ENCODE peak calls at places on chromosomes 3 and 15, in four cellular contexts. Q is HepG2, D is H1, S is GM12878. K is an unnamed sample.

GRCh38 chr3:16807441-16807840 is 77.3 kb upstream of the PLCL2 start:
- DNase-seq in S (no peak), Q (no peak), D (no peak), K (no peak)

GRCh38 chr3:111732248-111732879 is 126.7 kb upstream of the PHLDB2 start:
- DNase-seq in D (no peak), Q (peak), S (no peak), K (no peak)

GRCh38 chr3:132789959-132790358 is 67.8 kb upstream of the NPHP3 start:
- DNase-seq in S (no peak), D (no peak), Q (no peak), K (no peak)

GRCh38 chr15:48976444-48977088 is 12.8 kb upstream of the SHC4 start:
- DNase-seq in S (no peak), D (no peak), Q (peak), K (no peak)

GRCh38 chr3:157335677-157336076 is 101.0 kb upstream of the PTX3 start:
- DNase-seq in Q (no peak), D (peak), S (no peak), K (no peak)

GRCh38 chr3:128422762-128423524 is 43.7 kb downstream of the DNAJB8 start:
- DNase-seq in Q (no peak), S (no peak), D (no peak), K (no peak)

GRCh38 chr15:36808401-36809160 is 229.2 kb downstream of the CDIN1 start:
- DNase-seq in S (no peak), Q (peak), D (no peak), K (no peak)

GRCh38 chr15:25535866-25536265 is 97.0 kb upstream of the UBE3A start:
- DNase-seq in S (no peak), D (no peak), Q (no peak), K (no peak)

GRCh38 chr3:46994801-46995731 is 15.6 kb downstream of the NBEAL2 start:
- DNase-seq in Q (no peak), D (no peak), S (no peak), K (no peak)

GRCh38 chr15:93983501-93983900 is 247.9 kb upstream of the MCTP2 start:
- DNase-seq in D (no peak), Q (no peak), S (no peak), K (no peak)

GRCh38 chr3:9582332-9582731 is 28.7 kb upstream of the LHFPL4 start:
- DNase-seq in S (no peak), Q (no peak), D (no peak), K (no peak)

GRCh38 chr3:48949376-48949717 is 30.7 kb downstream of the ARIH2 start:
- DNase-seq in S (no peak), Q (no peak), D (no peak), K (no peak)

GRCh38 chr3:154718058-154718457 is 288.1 kb upstream of the GPR149 start:
- DNase-seq in D (no peak), S (no peak), Q (no peak), K (no peak)

DNA sequence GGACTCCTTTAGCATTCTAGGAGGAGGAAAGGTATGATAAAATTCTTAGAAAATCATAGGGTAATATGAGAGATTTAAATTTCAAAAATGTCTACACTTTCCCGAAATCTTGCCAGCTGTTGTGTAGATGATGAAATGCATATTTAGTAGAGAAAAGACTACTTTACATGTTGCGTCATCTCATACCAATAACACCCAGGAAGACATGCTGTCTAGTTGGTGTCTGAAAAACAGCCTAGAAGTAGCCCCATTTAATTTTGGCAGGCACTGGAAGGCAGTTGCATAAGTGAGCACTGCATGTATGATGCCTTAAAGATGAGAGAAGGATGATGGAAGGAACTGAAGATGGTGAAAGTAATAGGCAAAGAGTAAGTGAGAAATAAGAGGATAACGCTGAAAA is 310.5 kb upstream of the TPM1 start:
- DNase-seq in S (no peak), D (no peak), Q (no peak), K (no peak)
- TF ChIP-seq SUZ12 in S (no peak), D (no peak), Q (no peak), K (no peak)

GRCh38 chr15:45634442-45635190 is at the start of gene SQOR:
- DNase-seq in Q (peak), D (no peak), S (peak), K (no peak)
- TF ChIP-seq SP1 in Q (no peak), D (no peak), S (no peak), K (no peak)

GRCh38 chr15:64501396-64501716 is 41.0 kb downstream of the ZNF609 start:
- DNase-seq in D (no peak), S (no peak), Q (no peak), K (no peak)
- TF ChIP-seq SUZ12 in D (no peak), S (no peak), Q (no peak), K (no peak)

GRCh38 chr15:65962187-65962586 is 92.9 kb downstream of the RAB11A start:
- DNase-seq in D (no peak), S (no peak), Q (no peak), K (no peak)
- TF ChIP-seq SP1 in D (no peak), S (no peak), Q (no peak), K (no peak)

DNA sequence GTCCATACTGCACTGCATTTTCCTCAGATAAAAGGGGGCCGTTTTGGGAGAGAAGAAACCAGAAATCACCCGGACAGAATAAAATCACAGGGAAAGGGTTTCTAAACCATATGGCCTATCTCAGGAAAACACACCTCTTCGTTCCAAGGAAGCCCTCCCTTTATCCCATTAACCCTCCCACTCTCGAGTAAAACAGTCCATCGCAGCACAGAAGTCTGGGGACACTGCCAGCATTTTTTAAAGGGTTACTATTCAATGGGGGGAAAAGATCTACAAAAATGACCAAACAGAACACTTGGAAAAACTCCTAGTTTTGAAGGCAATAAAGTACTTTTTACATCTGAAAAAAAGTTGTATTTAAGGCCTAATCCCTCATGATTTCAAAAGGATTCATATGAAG is 7.5 kb downstream of the IL17RD start:
- DNase-seq in Q (no peak), S (no peak), D (no peak), K (no peak)
- TF ChIP-seq SUZ12 in Q (no peak), S (no peak), D (no peak), K (no peak)

GRCh38 chr15:80710635-80711553 is 15.8 kb downstream of the ABHD17C start:
- DNase-seq in D (no peak), S (peak), Q (no peak), K (no peak)

GRCh38 chr15:80711886-80712285 is 16.8 kb downstream of the ABHD17C start:
- DNase-seq in S (no peak), Q (no peak), D (no peak), K (no peak)

GRCh38 chr15:80709542-80709941 is 14.4 kb downstream of the ABHD17C start:
- DNase-seq in D (no peak), S (no peak), Q (no peak), K (no peak)

DNA sequence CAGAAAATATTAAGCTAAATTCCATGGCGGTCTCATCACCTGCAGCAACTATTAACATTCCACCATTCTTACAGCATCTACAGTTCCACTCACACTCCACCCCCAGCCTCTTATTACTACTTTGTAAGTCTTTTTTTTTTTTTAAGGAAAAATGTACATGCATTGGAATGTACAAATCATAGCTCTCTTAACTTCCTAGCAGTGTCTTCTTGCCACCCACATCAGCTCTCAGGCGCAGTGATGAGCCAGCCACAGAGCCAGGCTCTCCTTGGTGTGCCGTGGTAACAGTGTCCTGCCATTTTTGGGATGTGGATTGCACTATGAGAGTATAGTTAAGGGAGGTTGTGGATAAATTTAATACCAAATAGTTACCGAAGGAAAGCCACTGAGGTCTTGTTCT is 17.8 kb downstream of the ABHD17C start:
- DNase-seq in D (no peak), Q (no peak), S (no peak), K (no peak)
- TF ChIP-seq SP1 in D (no peak), Q (no peak), S (no peak), K (no peak)